ENCODE peak calls at places on chromosome 1, in eight cellular contexts. One of them, this sample, is unnamed.
A peak's percentile ranks its signal among the peaks of the same experiment; 100 is the strongest.

GRCh38 chr1:228555074-228555989 is 68.2 kb downstream of the RNF187 start:
- DNase-seq in vagina: no peak
- DNase-seq in adipocyte: no peak
- DNase-seq in GM23338: no peak
- DNase-seq in brain microvascular endothelial cell: no peak
- DNase-seq in BE2C: peak; percentile 46
- DNase-seq in BJ: no peak
- DNase-seq in psoas muscle: no peak
- DNase-seq in this sample: no peak

GRCh38 chr1:206809504-206810084 is 37.3 kb upstream of the IL10 start:
- DNase-seq in vagina: no peak
- DNase-seq in adipocyte: peak; percentile 53
- DNase-seq in GM23338: peak; percentile 37
- DNase-seq in brain microvascular endothelial cell: peak; percentile 33
- DNase-seq in BE2C: peak; percentile 34
- DNase-seq in BJ: no peak
- DNase-seq in psoas muscle: no peak
- DNase-seq in this sample: peak; percentile 60

GRCh38 chr1:11045428-11046269 is 1.4 kb downstream of the MASP2 start:
- DNase-seq in vagina: no peak
- DNase-seq in adipocyte: no peak
- DNase-seq in GM23338: peak; percentile 91
- DNase-seq in brain microvascular endothelial cell: no peak
- DNase-seq in BE2C: no peak
- DNase-seq in BJ: no peak
- DNase-seq in psoas muscle: no peak
- DNase-seq in this sample: no peak

GRCh38 chr1:201486158-201486557 is 17.2 kb upstream of the PHLDA3 start:
- DNase-seq in vagina: no peak
- DNase-seq in adipocyte: no peak
- DNase-seq in GM23338: no peak
- DNase-seq in brain microvascular endothelial cell: no peak
- DNase-seq in BE2C: no peak
- DNase-seq in BJ: no peak
- DNase-seq in psoas muscle: no peak
- DNase-seq in this sample: peak; percentile 83

GRCh38 chr1:204319462-204319861 is 40.3 kb downstream of the PLEKHA6 start:
- DNase-seq in vagina: no peak
- DNase-seq in adipocyte: peak; percentile 89
- DNase-seq in GM23338: no peak
- DNase-seq in brain microvascular endothelial cell: peak; percentile 56
- DNase-seq in BE2C: no peak
- DNase-seq in BJ: peak; percentile 91
- DNase-seq in psoas muscle: no peak
- DNase-seq in this sample: peak; percentile 90

GRCh38 chr1:94541175-94542087 is at the start of gene F3:
- DNase-seq in vagina: no peak
- DNase-seq in adipocyte: peak; percentile 96
- DNase-seq in GM23338: peak; percentile 89
- DNase-seq in brain microvascular endothelial cell: peak; percentile 79
- DNase-seq in BE2C: peak; percentile 83
- DNase-seq in BJ: no peak
- DNase-seq in psoas muscle: peak; percentile 93
- DNase-seq in this sample: peak; percentile 85

GRCh38 chr1:79355073-79355472 is 348.5 kb upstream of the ADGRL4 start:
- DNase-seq in vagina: no peak
- DNase-seq in adipocyte: peak; percentile 71
- DNase-seq in GM23338: no peak
- DNase-seq in brain microvascular endothelial cell: peak; percentile 29
- DNase-seq in BE2C: no peak
- DNase-seq in BJ: peak; percentile 16
- DNase-seq in psoas muscle: no peak
- DNase-seq in this sample: peak; percentile 86

GRCh38 chr1:84103197-84103992 is 40.7 kb upstream of the PRKACB start:
- DNase-seq in vagina: no peak
- DNase-seq in adipocyte: peak; percentile 85
- DNase-seq in GM23338: peak; percentile 56
- DNase-seq in brain microvascular endothelial cell: peak; percentile 90
- DNase-seq in BE2C: peak; percentile 56
- DNase-seq in BJ: peak; percentile 52
- DNase-seq in psoas muscle: peak; percentile 53
- DNase-seq in this sample: peak; percentile 92

GRCh38 chr1:111990878-111991760 is 1.7 kb upstream of the KCND3 start:
- DNase-seq in vagina: no peak
- DNase-seq in adipocyte: peak; percentile 58
- DNase-seq in GM23338: peak; percentile 82
- DNase-seq in brain microvascular endothelial cell: no peak
- DNase-seq in BE2C: peak; percentile 55
- DNase-seq in BJ: no peak
- DNase-seq in psoas muscle: peak; percentile 87
- DNase-seq in this sample: peak; percentile 8

GRCh38 chr1:42013881-42014470 is 95.3 kb upstream of the HIVEP3 start:
- DNase-seq in vagina: no peak
- DNase-seq in adipocyte: no peak
- DNase-seq in GM23338: no peak
- DNase-seq in brain microvascular endothelial cell: no peak
- DNase-seq in BE2C: no peak
- DNase-seq in BJ: no peak
- DNase-seq in psoas muscle: no peak
- DNase-seq in this sample: peak; percentile 7

GRCh38 chr1:197224160-197224559 is 43.9 kb upstream of the CRB1 start:
- DNase-seq in vagina: no peak
- DNase-seq in adipocyte: peak; percentile 56
- DNase-seq in GM23338: no peak
- DNase-seq in brain microvascular endothelial cell: no peak
- DNase-seq in BE2C: no peak
- DNase-seq in BJ: no peak
- DNase-seq in psoas muscle: no peak
- DNase-seq in this sample: peak; percentile 32

GRCh38 chr1:206949208-206949607 is 2.9 kb upstream of the PIGR start:
- DNase-seq in vagina: no peak
- DNase-seq in adipocyte: no peak
- DNase-seq in GM23338: no peak
- DNase-seq in brain microvascular endothelial cell: no peak
- DNase-seq in BE2C: no peak
- DNase-seq in BJ: no peak
- DNase-seq in psoas muscle: no peak
- DNase-seq in this sample: no peak

GRCh38 chr1:84907095-84907827 is 14.3 kb upstream of the LPAR3 start:
- DNase-seq in vagina: no peak
- DNase-seq in adipocyte: peak; percentile 53
- DNase-seq in GM23338: peak; percentile 53
- DNase-seq in brain microvascular endothelial cell: peak; percentile 55
- DNase-seq in BE2C: no peak
- DNase-seq in BJ: no peak
- DNase-seq in psoas muscle: no peak
- DNase-seq in this sample: peak; percentile 84

GRCh38 chr1:167555971-167556714 is 2.6 kb upstream of the CREG1 start:
- DNase-seq in vagina: no peak
- DNase-seq in adipocyte: peak; percentile 89
- DNase-seq in GM23338: peak; percentile 89
- DNase-seq in brain microvascular endothelial cell: peak; percentile 79
- DNase-seq in BE2C: peak; percentile 72
- DNase-seq in BJ: no peak
- DNase-seq in psoas muscle: peak; percentile 80
- DNase-seq in this sample: peak; percentile 78

GRCh38 chr1:155070721-155071556 is 7.4 kb downstream of the EFNA4 start:
- DNase-seq in vagina: no peak
- DNase-seq in adipocyte: peak; percentile 78
- DNase-seq in GM23338: peak; percentile 95
- DNase-seq in brain microvascular endothelial cell: peak; percentile 53
- DNase-seq in BE2C: peak; percentile 89
- DNase-seq in BJ: no peak
- DNase-seq in psoas muscle: peak; percentile 92
- DNase-seq in this sample: peak; percentile 78

DNA sequence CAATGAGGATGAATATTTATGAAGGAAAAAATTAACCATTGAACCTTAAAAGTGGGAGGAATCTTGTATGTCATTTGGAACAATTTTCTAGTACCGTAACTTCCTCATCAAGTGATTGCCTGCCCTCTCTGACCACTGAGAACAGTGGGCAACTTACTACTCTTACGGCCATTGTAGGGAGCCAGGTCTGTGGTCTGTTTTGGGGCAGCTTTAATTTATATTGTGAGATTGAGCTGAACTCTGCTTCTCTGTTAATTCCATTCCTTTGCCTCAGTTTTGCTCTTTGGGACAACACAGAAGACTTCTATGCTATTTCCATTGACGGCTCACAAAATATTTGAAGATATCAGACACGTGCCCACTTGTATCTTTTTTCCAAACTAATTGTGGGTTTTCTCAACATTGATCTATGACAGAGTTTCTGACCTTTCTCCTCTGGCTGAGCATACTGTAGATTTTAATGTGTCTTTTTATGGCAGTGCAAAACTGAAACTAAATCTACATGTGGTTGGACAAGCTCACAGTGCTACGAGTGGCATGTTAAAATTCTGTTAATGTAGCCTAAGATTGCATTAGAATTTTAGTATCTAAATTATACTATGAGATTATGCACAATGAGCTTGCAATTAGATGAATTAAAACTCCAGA is 27.8 kb upstream of the ZNF281 start:
- DNase-seq in vagina: no peak
- DNase-seq in adipocyte: peak; percentile 40
- DNase-seq in GM23338: no peak
- DNase-seq in brain microvascular endothelial cell: no peak
- DNase-seq in BE2C: no peak
- DNase-seq in BJ: no peak
- DNase-seq in psoas muscle: no peak
- DNase-seq in this sample: peak; percentile 61
- H3K4me3 ChIP-seq in vagina: peak overlapping the region; percentile 24
- H3K4me3 ChIP-seq in adipocyte: peak overlapping the region; percentile 82
- H3K4me3 ChIP-seq in GM23338: no peak overlapping the region
- H3K4me3 ChIP-seq in brain microvascular endothelial cell: no peak overlapping the region
- H3K4me3 ChIP-seq in BE2C: no peak overlapping the region
- H3K4me3 ChIP-seq in BJ: no peak overlapping the region
- H3K4me3 ChIP-seq in psoas muscle: peak overlapping the region; percentile 29
- H3K4me3 ChIP-seq in this sample: peak overlapping the region; percentile 15

GRCh38 chr1:5742032-5742431 is 250.2 kb downstream of the NPHP4 start:
- DNase-seq in vagina: no peak
- DNase-seq in adipocyte: no peak
- DNase-seq in GM23338: no peak
- DNase-seq in brain microvascular endothelial cell: no peak
- DNase-seq in BE2C: no peak
- DNase-seq in BJ: no peak
- DNase-seq in psoas muscle: no peak
- DNase-seq in this sample: no peak
- H3K27me3 ChIP-seq in vagina: no peaks in the 10 kb centered on the region
- H3K27me3 ChIP-seq in adipocyte: peaks cover 40% of the 10 kb centered on the region
- H3K27me3 ChIP-seq in GM23338: no peaks in the 10 kb centered on the region
- H3K27me3 ChIP-seq in brain microvascular endothelial cell: no peaks in the 10 kb centered on the region
- H3K27me3 ChIP-seq in BE2C: no peaks in the 10 kb centered on the region
- H3K27me3 ChIP-seq in BJ: no peaks in the 10 kb centered on the region
- H3K27me3 ChIP-seq in psoas muscle: peaks cover 26% of the 10 kb centered on the region
- H3K27me3 ChIP-seq in this sample: no peaks in the 10 kb centered on the region

GRCh38 chr1:55286851-55287602 is 71.9 kb upstream of the USP24 start:
- DNase-seq in vagina: no peak
- DNase-seq in adipocyte: no peak
- DNase-seq in GM23338: no peak
- DNase-seq in brain microvascular endothelial cell: peak; percentile 52
- DNase-seq in BE2C: no peak
- DNase-seq in BJ: no peak
- DNase-seq in psoas muscle: no peak
- DNase-seq in this sample: peak; percentile 55

GRCh38 chr1:55289614-55290013 is 74.5 kb upstream of the USP24 start:
- DNase-seq in vagina: no peak
- DNase-seq in adipocyte: no peak
- DNase-seq in GM23338: peak; percentile 43
- DNase-seq in brain microvascular endothelial cell: no peak
- DNase-seq in BE2C: no peak
- DNase-seq in BJ: no peak
- DNase-seq in psoas muscle: no peak
- DNase-seq in this sample: no peak

GRCh38 chr1:55288245-55288644 is 73.1 kb upstream of the USP24 start:
- DNase-seq in vagina: no peak
- DNase-seq in adipocyte: no peak
- DNase-seq in GM23338: no peak
- DNase-seq in brain microvascular endothelial cell: peak; percentile 88
- DNase-seq in BE2C: no peak
- DNase-seq in BJ: no peak
- DNase-seq in psoas muscle: peak; percentile 60
- DNase-seq in this sample: no peak

GRCh38 chr1:55289042-55289441 is 73.9 kb upstream of the USP24 start:
- DNase-seq in vagina: no peak
- DNase-seq in adipocyte: no peak
- DNase-seq in GM23338: no peak
- DNase-seq in brain microvascular endothelial cell: no peak
- DNase-seq in BE2C: no peak
- DNase-seq in BJ: no peak
- DNase-seq in psoas muscle: no peak
- DNase-seq in this sample: no peak

GRCh38 chr1:55287732-55288131 is 72.6 kb upstream of the USP24 start:
- DNase-seq in vagina: no peak
- DNase-seq in adipocyte: no peak
- DNase-seq in GM23338: no peak
- DNase-seq in brain microvascular endothelial cell: no peak
- DNase-seq in BE2C: no peak
- DNase-seq in BJ: no peak
- DNase-seq in psoas muscle: no peak
- DNase-seq in this sample: no peak
- H3K4me3 ChIP-seq in vagina: no peak overlapping the region
- H3K4me3 ChIP-seq in adipocyte: no peak overlapping the region
- H3K4me3 ChIP-seq in GM23338: no peak overlapping the region
- H3K4me3 ChIP-seq in brain microvascular endothelial cell: no peak overlapping the region
- H3K4me3 ChIP-seq in BE2C: no peak overlapping the region
- H3K4me3 ChIP-seq in BJ: no peak overlapping the region
- H3K4me3 ChIP-seq in psoas muscle: no peak overlapping the region
- H3K4me3 ChIP-seq in this sample: no peak overlapping the region

GRCh38 chr1:239997515-239998311 is 94.0 kb upstream of the FMN2 start:
- DNase-seq in vagina: no peak
- DNase-seq in adipocyte: peak; percentile 17
- DNase-seq in GM23338: peak; percentile 83
- DNase-seq in brain microvascular endothelial cell: no peak
- DNase-seq in BE2C: peak; percentile 55
- DNase-seq in BJ: no peak
- DNase-seq in psoas muscle: no peak
- DNase-seq in this sample: no peak
- H3K27me3 ChIP-seq in vagina: peaks cover 8% of the 10 kb centered on the region
- H3K27me3 ChIP-seq in adipocyte: peaks cover 50% of the 10 kb centered on the region
- H3K27me3 ChIP-seq in GM23338: peaks cover 23% of the 10 kb centered on the region
- H3K27me3 ChIP-seq in brain microvascular endothelial cell: peaks cover 5% of the 10 kb centered on the region
- H3K27me3 ChIP-seq in BE2C: no peaks in the 10 kb centered on the region
- H3K27me3 ChIP-seq in BJ: peaks cover 29% of the 10 kb centered on the region
- H3K27me3 ChIP-seq in psoas muscle: peaks cover 29% of the 10 kb centered on the region
- H3K27me3 ChIP-seq in this sample: peaks cover 26% of the 10 kb centered on the region

DNA sequence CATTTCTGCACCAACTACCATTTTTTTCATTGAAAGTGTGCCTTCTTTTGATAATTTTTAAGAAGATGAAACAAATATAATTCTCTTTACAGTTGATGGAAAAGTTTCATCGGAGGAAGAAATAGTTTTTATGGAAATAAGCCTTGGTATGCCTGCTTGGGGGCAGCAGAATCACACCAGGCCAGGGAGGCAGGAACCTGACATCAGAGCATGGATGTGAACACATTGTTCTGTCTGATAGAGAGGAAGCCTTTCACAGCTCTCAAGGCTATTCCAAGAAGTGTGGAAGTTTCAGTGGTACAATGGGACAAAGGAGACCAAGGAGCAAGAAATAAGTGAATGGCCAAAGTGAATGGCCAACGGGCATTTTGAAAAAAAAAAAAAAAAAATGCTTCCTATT is 162.2 kb upstream of the KCNK2 start:
- DNase-seq in vagina: no peak
- DNase-seq in adipocyte: no peak
- DNase-seq in GM23338: no peak
- DNase-seq in brain microvascular endothelial cell: no peak
- DNase-seq in BE2C: no peak
- DNase-seq in BJ: no peak
- DNase-seq in psoas muscle: no peak
- DNase-seq in this sample: no peak
- H3K4me3 ChIP-seq in vagina: no peak overlapping the region
- H3K4me3 ChIP-seq in adipocyte: no peak overlapping the region
- H3K4me3 ChIP-seq in GM23338: no peak overlapping the region
- H3K4me3 ChIP-seq in brain microvascular endothelial cell: no peak overlapping the region
- H3K4me3 ChIP-seq in BE2C: no peak overlapping the region
- H3K4me3 ChIP-seq in BJ: no peak overlapping the region
- H3K4me3 ChIP-seq in psoas muscle: no peak overlapping the region
- H3K4me3 ChIP-seq in this sample: no peak overlapping the region

This sample was measured in fibroblast of lung.